ENCODE peak calls at places on chromosome 19, in eight cellular contexts. One of them, this sample, is unnamed.
A peak's percentile ranks its signal among the peaks of the same experiment; 100 is the strongest.

GRCh38 chr19:8610928-8611284 is 391 bp upstream of the ADAMTS10 start:
- DNase-seq in HepG2: no peak
- DNase-seq in ascending aorta: no peak
- DNase-seq in psoas muscle: no peak
- DNase-seq in tibial nerve: no peak
- DNase-seq in endothelial cell of umbilical vein: no peak
- DNase-seq in transverse colon: no peak
- DNase-seq in kidney: no peak
- DNase-seq in this sample: no peak

GRCh38 chr19:58562126-58563033 is 4.0 kb upstream of the UBE2M start:
- DNase-seq in HepG2: no peak
- DNase-seq in ascending aorta: no peak
- DNase-seq in psoas muscle: peak; percentile 80
- DNase-seq in tibial nerve: no peak
- DNase-seq in endothelial cell of umbilical vein: peak; percentile 37
- DNase-seq in transverse colon: no peak
- DNase-seq in kidney: peak; percentile 85
- DNase-seq in this sample: peak; percentile 51

GRCh38 chr19:31232220-31232619 is 117.0 kb downstream of the TSHZ3 start:
- DNase-seq in HepG2: no peak
- DNase-seq in ascending aorta: no peak
- DNase-seq in psoas muscle: no peak
- DNase-seq in tibial nerve: no peak
- DNase-seq in endothelial cell of umbilical vein: no peak
- DNase-seq in transverse colon: no peak
- DNase-seq in kidney: no peak
- DNase-seq in this sample: no peak

GRCh38 chr19:34364830-34365462 is at the start of gene GPI:
- DNase-seq in HepG2: peak; percentile 61
- DNase-seq in ascending aorta: peak; percentile 77
- DNase-seq in psoas muscle: peak; percentile 75
- DNase-seq in tibial nerve: peak; percentile 29
- DNase-seq in endothelial cell of umbilical vein: peak; percentile 28
- DNase-seq in transverse colon: peak; percentile 72
- DNase-seq in kidney: peak; percentile 86
- DNase-seq in this sample: peak; percentile 70

GRCh38 chr19:38766276-38767047 is 6.9 kb downstream of the LGALS7 start:
- DNase-seq in HepG2: no peak
- DNase-seq in ascending aorta: no peak
- DNase-seq in psoas muscle: peak; percentile 17
- DNase-seq in tibial nerve: no peak
- DNase-seq in endothelial cell of umbilical vein: no peak
- DNase-seq in transverse colon: no peak
- DNase-seq in kidney: no peak
- DNase-seq in this sample: no peak

GRCh38 chr19:11987405-11988231 is 22.8 kb downstream of the ZNF763 start:
- DNase-seq in HepG2: peak; percentile 55
- DNase-seq in ascending aorta: peak; percentile 98
- DNase-seq in psoas muscle: peak; percentile 97
- DNase-seq in tibial nerve: peak; percentile 96
- DNase-seq in endothelial cell of umbilical vein: peak; percentile 85
- DNase-seq in transverse colon: peak; percentile 97
- DNase-seq in kidney: peak; percentile 98
- DNase-seq in this sample: peak; percentile 98

GRCh38 chr19:33456076-33456844 is 65.3 kb downstream of the PEPD start:
- DNase-seq in HepG2: no peak
- DNase-seq in ascending aorta: no peak
- DNase-seq in psoas muscle: no peak
- DNase-seq in tibial nerve: no peak
- DNase-seq in endothelial cell of umbilical vein: no peak
- DNase-seq in transverse colon: no peak
- DNase-seq in kidney: peak; percentile 53
- DNase-seq in this sample: no peak

GRCh38 chr19:15779756-15780476 is 7.5 kb upstream of the OR10H5 start:
- DNase-seq in HepG2: peak; percentile 45
- DNase-seq in ascending aorta: peak; percentile 91
- DNase-seq in psoas muscle: peak; percentile 80
- DNase-seq in tibial nerve: peak; percentile 65
- DNase-seq in endothelial cell of umbilical vein: no peak
- DNase-seq in transverse colon: peak; percentile 61
- DNase-seq in kidney: peak; percentile 88
- DNase-seq in this sample: no peak

GRCh38 chr19:20287070-20287469 is 120.1 kb downstream of the ZNF486 start:
- DNase-seq in HepG2: no peak
- DNase-seq in ascending aorta: no peak
- DNase-seq in psoas muscle: no peak
- DNase-seq in tibial nerve: no peak
- DNase-seq in endothelial cell of umbilical vein: no peak
- DNase-seq in transverse colon: no peak
- DNase-seq in kidney: no peak
- DNase-seq in this sample: no peak

GRCh38 chr19:31572671-31573298 is 223.5 kb upstream of the TSHZ3 start:
- DNase-seq in HepG2: no peak
- DNase-seq in ascending aorta: no peak
- DNase-seq in psoas muscle: no peak
- DNase-seq in tibial nerve: no peak
- DNase-seq in endothelial cell of umbilical vein: no peak
- DNase-seq in transverse colon: no peak
- DNase-seq in kidney: no peak
- DNase-seq in this sample: no peak

GRCh38 chr19:18765224-18765623 is 25.9 kb downstream of the COMP start:
- DNase-seq in HepG2: no peak
- DNase-seq in ascending aorta: no peak
- DNase-seq in psoas muscle: no peak
- DNase-seq in tibial nerve: no peak
- DNase-seq in endothelial cell of umbilical vein: no peak
- DNase-seq in transverse colon: peak; percentile 33
- DNase-seq in kidney: no peak
- DNase-seq in this sample: no peak

GRCh38 chr19:39099341-39099740 is 15.2 kb downstream of the ACP7 start:
- DNase-seq in HepG2: no peak
- DNase-seq in ascending aorta: no peak
- DNase-seq in psoas muscle: no peak
- DNase-seq in tibial nerve: no peak
- DNase-seq in endothelial cell of umbilical vein: no peak
- DNase-seq in transverse colon: no peak
- DNase-seq in kidney: no peak
- DNase-seq in this sample: no peak

GRCh38 chr19:17841371-17841809 is 6.4 kb downstream of the JAK3 start:
- DNase-seq in HepG2: no peak
- DNase-seq in ascending aorta: no peak
- DNase-seq in psoas muscle: no peak
- DNase-seq in tibial nerve: no peak
- DNase-seq in endothelial cell of umbilical vein: no peak
- DNase-seq in transverse colon: no peak
- DNase-seq in kidney: peak; percentile 85
- DNase-seq in this sample: no peak

GRCh38 chr19:55692681-55693081 is 17.7 kb downstream of the EPN1 start:
- DNase-seq in HepG2: no peak
- DNase-seq in ascending aorta: no peak
- DNase-seq in psoas muscle: peak; percentile 36
- DNase-seq in tibial nerve: no peak
- DNase-seq in endothelial cell of umbilical vein: no peak
- DNase-seq in transverse colon: no peak
- DNase-seq in kidney: no peak
- DNase-seq in this sample: no peak

GRCh38 chr19:54186934-54187381 is 2.4 kb downstream of the MBOAT7 start:
- DNase-seq in HepG2: no peak
- DNase-seq in ascending aorta: no peak
- DNase-seq in psoas muscle: peak; percentile 50
- DNase-seq in tibial nerve: no peak
- DNase-seq in endothelial cell of umbilical vein: no peak
- DNase-seq in transverse colon: peak; percentile 90
- DNase-seq in kidney: peak; percentile 74
- DNase-seq in this sample: no peak

GRCh38 chr19:23436944-23437343 is 41.7 kb upstream of the ZNF91 start:
- DNase-seq in HepG2: no peak
- DNase-seq in ascending aorta: no peak
- DNase-seq in psoas muscle: no peak
- DNase-seq in tibial nerve: no peak
- DNase-seq in endothelial cell of umbilical vein: no peak
- DNase-seq in transverse colon: no peak
- DNase-seq in kidney: no peak
- DNase-seq in this sample: peak; percentile 29

DNA sequence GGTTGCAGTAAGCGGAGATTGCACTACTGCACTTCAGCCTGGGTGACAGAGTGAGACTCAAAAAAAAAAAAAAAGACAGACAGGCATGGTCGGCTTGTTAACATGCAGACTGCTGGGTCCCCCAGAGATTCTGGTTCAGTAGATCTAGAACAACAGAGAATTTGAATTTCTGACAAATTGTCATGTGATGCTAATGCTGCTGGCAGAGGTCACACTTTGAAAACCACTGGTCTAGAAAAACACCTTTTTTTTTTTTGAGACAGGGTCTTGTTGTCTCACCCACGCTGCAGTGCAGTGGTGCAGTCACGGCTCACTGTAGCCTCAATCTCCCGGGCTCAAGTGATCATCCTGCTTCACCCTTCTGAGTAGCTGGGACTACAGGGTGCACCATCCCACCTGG is 7.7 kb upstream of the LRFN3 start:
- DNase-seq in HepG2: no peak
- DNase-seq in ascending aorta: no peak
- DNase-seq in psoas muscle: no peak
- DNase-seq in tibial nerve: no peak
- DNase-seq in endothelial cell of umbilical vein: no peak
- DNase-seq in transverse colon: no peak
- DNase-seq in kidney: peak; percentile 30
- DNase-seq in this sample: no peak
- H3K4me1 ChIP-seq in HepG2: peaks cover 7% of the 10 kb centered on the region
- H3K4me1 ChIP-seq in ascending aorta: no peaks in the 10 kb centered on the region
- H3K4me1 ChIP-seq in psoas muscle: peaks cover 6% of the 10 kb centered on the region
- H3K4me1 ChIP-seq in tibial nerve: peaks cover 11% of the 10 kb centered on the region
- H3K4me1 ChIP-seq in endothelial cell of umbilical vein: peaks cover 5% of the 10 kb centered on the region
- H3K4me1 ChIP-seq in transverse colon: peaks cover 6% of the 10 kb centered on the region
- H3K4me1 ChIP-seq in kidney: no peaks in the 10 kb centered on the region
- H3K4me1 ChIP-seq in this sample: peaks cover 3% of the 10 kb centered on the region

GRCh38 chr19:6997679-6998445 is 23.4 kb downstream of the MBD3L2B start:
- DNase-seq in HepG2: no peak
- DNase-seq in ascending aorta: no peak
- DNase-seq in psoas muscle: no peak
- DNase-seq in tibial nerve: no peak
- DNase-seq in endothelial cell of umbilical vein: no peak
- DNase-seq in transverse colon: no peak
- DNase-seq in kidney: no peak
- DNase-seq in this sample: no peak
- H3K4me3 ChIP-seq in HepG2: no peak overlapping the region
- H3K4me3 ChIP-seq in ascending aorta: no peak overlapping the region
- H3K4me3 ChIP-seq in psoas muscle: no peak overlapping the region
- H3K4me3 ChIP-seq in tibial nerve: no peak overlapping the region
- H3K4me3 ChIP-seq in endothelial cell of umbilical vein: no peak overlapping the region
- H3K4me3 ChIP-seq in transverse colon: no peak overlapping the region
- H3K4me3 ChIP-seq in kidney: no peak overlapping the region
- H3K4me3 ChIP-seq in this sample: no peak overlapping the region

DNA sequence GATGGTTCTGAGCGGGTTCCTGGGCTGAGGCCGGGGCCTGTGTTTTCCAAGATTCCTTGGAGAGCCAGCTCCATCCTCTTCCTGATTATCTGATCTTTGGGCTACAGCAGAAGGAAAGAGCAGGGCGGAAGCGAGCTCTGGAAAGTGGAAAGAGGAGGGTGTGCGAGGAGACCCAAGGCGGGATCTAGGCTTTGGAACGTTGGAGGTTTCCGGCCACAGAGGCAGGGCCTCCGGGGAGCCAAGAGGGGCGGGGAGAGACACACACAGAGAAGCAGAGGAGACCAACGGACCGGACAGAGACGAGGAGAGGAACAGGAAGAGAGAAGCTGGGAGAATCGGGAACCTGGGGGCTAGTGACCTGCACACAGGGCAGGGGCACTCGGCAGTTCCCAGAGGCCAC is at the start of gene CLEC11A:
- DNase-seq in HepG2: no peak
- DNase-seq in ascending aorta: no peak
- DNase-seq in psoas muscle: peak; percentile 74
- DNase-seq in tibial nerve: peak; percentile 49
- DNase-seq in endothelial cell of umbilical vein: no peak
- DNase-seq in transverse colon: peak; percentile 38
- DNase-seq in kidney: peak; percentile 91
- DNase-seq in this sample: no peak
- H3K4me1 ChIP-seq in HepG2: no peaks in the 10 kb centered on the region
- H3K4me1 ChIP-seq in ascending aorta: peaks cover 19% of the 10 kb centered on the region
- H3K4me1 ChIP-seq in psoas muscle: no peaks in the 10 kb centered on the region
- H3K4me1 ChIP-seq in tibial nerve: peaks cover 25% of the 10 kb centered on the region
- H3K4me1 ChIP-seq in endothelial cell of umbilical vein: peaks cover 20% of the 10 kb centered on the region
- H3K4me1 ChIP-seq in transverse colon: peaks cover 25% of the 10 kb centered on the region
- H3K4me1 ChIP-seq in kidney: no peaks in the 10 kb centered on the region
- H3K4me1 ChIP-seq in this sample: peaks cover 3% of the 10 kb centered on the region

GRCh38 chr19:46298477-46299003 is 1.7 kb downstream of the HIF3A start:
- DNase-seq in HepG2: no peak
- DNase-seq in ascending aorta: no peak
- DNase-seq in psoas muscle: no peak
- DNase-seq in tibial nerve: no peak
- DNase-seq in endothelial cell of umbilical vein: peak; percentile 18
- DNase-seq in transverse colon: no peak
- DNase-seq in kidney: no peak
- DNase-seq in this sample: no peak

GRCh38 chr19:46295401-46296308 is 1.2 kb upstream of the HIF3A start:
- DNase-seq in HepG2: no peak
- DNase-seq in ascending aorta: no peak
- DNase-seq in psoas muscle: peak; percentile 25
- DNase-seq in tibial nerve: no peak
- DNase-seq in endothelial cell of umbilical vein: no peak
- DNase-seq in transverse colon: no peak
- DNase-seq in kidney: no peak
- DNase-seq in this sample: no peak

GRCh38 chr19:46299004-46299509 is 2.2 kb downstream of the HIF3A start:
- DNase-seq in HepG2: peak; percentile 54
- DNase-seq in ascending aorta: peak; percentile 97
- DNase-seq in psoas muscle: peak; percentile 94
- DNase-seq in tibial nerve: peak; percentile 99
- DNase-seq in endothelial cell of umbilical vein: peak; percentile 95
- DNase-seq in transverse colon: peak; percentile 98
- DNase-seq in kidney: peak; percentile 99
- DNase-seq in this sample: peak; percentile 97

GRCh38 chr19:46297700-46298476 is 1.0 kb downstream of the HIF3A start:
- DNase-seq in HepG2: no peak
- DNase-seq in ascending aorta: peak; percentile 88
- DNase-seq in psoas muscle: peak; percentile 91
- DNase-seq in tibial nerve: peak; percentile 59
- DNase-seq in endothelial cell of umbilical vein: peak; percentile 43
- DNase-seq in transverse colon: peak; percentile 69
- DNase-seq in kidney: peak; percentile 93
- DNase-seq in this sample: peak; percentile 39

DNA sequence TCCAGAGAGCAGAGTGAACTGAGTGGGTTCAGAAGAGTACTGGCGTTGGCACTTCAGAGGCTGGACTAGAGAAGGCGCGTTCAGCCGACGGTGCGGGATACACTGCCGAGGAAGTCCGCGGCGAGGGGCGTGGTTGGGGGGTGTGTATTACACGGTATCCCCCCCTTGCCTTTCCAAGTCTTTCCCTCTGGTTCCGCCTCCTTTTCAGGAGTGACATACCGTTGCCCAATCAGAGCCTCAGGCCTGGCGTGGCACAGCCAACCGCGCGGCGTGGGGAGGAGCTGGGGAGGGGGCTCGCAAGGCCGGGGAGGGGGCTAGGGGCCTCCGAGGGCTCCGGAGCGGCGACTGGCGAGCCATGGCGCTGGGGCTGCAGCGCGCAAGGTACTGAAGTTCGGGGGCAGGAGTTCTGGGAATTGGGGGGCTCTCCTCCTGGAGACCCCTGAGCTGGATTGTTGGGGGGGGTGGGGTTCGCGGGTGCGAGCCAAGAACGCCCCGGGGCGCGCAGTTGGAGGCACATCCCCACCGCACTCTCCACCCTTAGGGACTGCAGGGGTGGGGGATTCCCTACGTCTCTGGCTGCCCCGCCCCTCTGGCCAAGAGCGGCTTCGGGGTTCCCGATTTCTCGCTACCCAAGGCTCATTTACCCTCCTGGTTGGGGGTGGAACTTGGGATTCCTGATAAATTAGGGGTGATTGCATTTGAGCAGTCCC is at the start of gene HIF3A:
- DNase-seq in HepG2: no peak
- DNase-seq in ascending aorta: peak; percentile 71
- DNase-seq in psoas muscle: peak; percentile 68
- DNase-seq in tibial nerve: peak; percentile 58
- DNase-seq in endothelial cell of umbilical vein: peak; percentile 64
- DNase-seq in transverse colon: peak; percentile 81
- DNase-seq in kidney: peak; percentile 86
- DNase-seq in this sample: peak; percentile 72
- H3K4me3 ChIP-seq in HepG2: peak within 1 kb of the TSS; percentile 39
- H3K4me3 ChIP-seq in ascending aorta: peak within 1 kb of the TSS; percentile 65
- H3K4me3 ChIP-seq in psoas muscle: peak within 1 kb of the TSS; percentile 59
- H3K4me3 ChIP-seq in tibial nerve: peak within 1 kb of the TSS; percentile 58
- H3K4me3 ChIP-seq in endothelial cell of umbilical vein: no peak within 1 kb of the TSS
- H3K4me3 ChIP-seq in transverse colon: peak within 1 kb of the TSS; percentile 1
- H3K4me3 ChIP-seq in kidney: no peak within 1 kb of the TSS
- H3K4me3 ChIP-seq in this sample: peak within 1 kb of the TSS; percentile 49

This sample was measured in BE2C.